ENCODE peak calls at places on chromosome 10, in five cellular contexts. One of them, this sample, is unnamed.

GRCh38 chr10:46551701-46552525 is 4.5 kb downstream of the GPRIN2 start:
- DNase-seq in heart right ventricle: peak
- DNase-seq in BE2C: peak
- DNase-seq in cardiac muscle cell: no peak
- DNase-seq in choroid plexus epithelial cell: no peak
- DNase-seq in this sample: no peak

GRCh38 chr10:63143984-63144383 is 10.9 kb downstream of the NRBF2 start:
- DNase-seq in heart right ventricle: no peak
- DNase-seq in BE2C: no peak
- DNase-seq in cardiac muscle cell: no peak
- DNase-seq in choroid plexus epithelial cell: no peak
- DNase-seq in this sample: no peak

GRCh38 chr10:131762789-131763696 is 137.8 kb upstream of the PPP2R2D start:
- DNase-seq in heart right ventricle: no peak
- DNase-seq in BE2C: no peak
- DNase-seq in cardiac muscle cell: no peak
- DNase-seq in choroid plexus epithelial cell: no peak
- DNase-seq in this sample: no peak

GRCh38 chr10:80090120-80090519 is 11.7 kb downstream of the TMEM254 start:
- DNase-seq in heart right ventricle: no peak
- DNase-seq in BE2C: no peak
- DNase-seq in cardiac muscle cell: no peak
- DNase-seq in choroid plexus epithelial cell: no peak
- DNase-seq in this sample: no peak

GRCh38 chr10:72601144-72601543 is 24.7 kb downstream of the MICU1 start:
- DNase-seq in heart right ventricle: no peak
- DNase-seq in BE2C: no peak
- DNase-seq in cardiac muscle cell: no peak
- DNase-seq in choroid plexus epithelial cell: no peak
- DNase-seq in this sample: no peak

GRCh38 chr10:56212951-56213350 is 148.1 kb downstream of the ZWINT start:
- DNase-seq in heart right ventricle: no peak
- DNase-seq in BE2C: no peak
- DNase-seq in cardiac muscle cell: no peak
- DNase-seq in choroid plexus epithelial cell: no peak
- DNase-seq in this sample: no peak

GRCh38 chr10:117090831-117091230 is 47.2 kb downstream of the VAX1 start:
- DNase-seq in heart right ventricle: no peak
- DNase-seq in BE2C: no peak
- DNase-seq in cardiac muscle cell: no peak
- DNase-seq in choroid plexus epithelial cell: no peak
- DNase-seq in this sample: no peak

GRCh38 chr10:603745-604144 is 85.7 kb downstream of the DIP2C start:
- DNase-seq in heart right ventricle: no peak
- DNase-seq in BE2C: no peak
- DNase-seq in cardiac muscle cell: no peak
- DNase-seq in choroid plexus epithelial cell: no peak
- DNase-seq in this sample: no peak

GRCh38 chr10:22504766-22505165 is 159.5 kb downstream of the SPAG6 start:
- DNase-seq in heart right ventricle: no peak
- DNase-seq in BE2C: no peak
- DNase-seq in cardiac muscle cell: no peak
- DNase-seq in choroid plexus epithelial cell: no peak
- DNase-seq in this sample: no peak

GRCh38 chr10:103736763-103737162 is 118.6 kb downstream of the SH3PXD2A start:
- DNase-seq in heart right ventricle: no peak
- DNase-seq in BE2C: peak
- DNase-seq in cardiac muscle cell: no peak
- DNase-seq in choroid plexus epithelial cell: peak
- DNase-seq in this sample: peak

GRCh38 chr10:107859065-107859464 is 694.6 kb upstream of the SORCS1 start:
- DNase-seq in heart right ventricle: no peak
- DNase-seq in BE2C: no peak
- DNase-seq in cardiac muscle cell: no peak
- DNase-seq in choroid plexus epithelial cell: no peak
- DNase-seq in this sample: no peak

GRCh38 chr10:92822060-92822634 is 26.2 kb upstream of the EXOC6 start:
- DNase-seq in heart right ventricle: no peak
- DNase-seq in BE2C: no peak
- DNase-seq in cardiac muscle cell: no peak
- DNase-seq in choroid plexus epithelial cell: peak
- DNase-seq in this sample: peak

GRCh38 chr10:22453948-22454347 is 108.7 kb downstream of the SPAG6 start:
- DNase-seq in heart right ventricle: no peak
- DNase-seq in BE2C: peak
- DNase-seq in cardiac muscle cell: no peak
- DNase-seq in choroid plexus epithelial cell: no peak
- DNase-seq in this sample: no peak

GRCh38 chr10:3616880-3617279 is 168.1 kb downstream of the KLF6 start:
- DNase-seq in heart right ventricle: no peak
- DNase-seq in BE2C: no peak
- DNase-seq in cardiac muscle cell: no peak
- DNase-seq in choroid plexus epithelial cell: no peak
- DNase-seq in this sample: no peak

GRCh38 chr10:5484205-5484604 is 15.2 kb downstream of the CALML5 start:
- DNase-seq in heart right ventricle: no peak
- DNase-seq in BE2C: no peak
- DNase-seq in cardiac muscle cell: no peak
- DNase-seq in choroid plexus epithelial cell: peak
- DNase-seq in this sample: peak

GRCh38 chr10:9709849-9710248 is 1307.8 kb upstream of the CELF2 start:
- DNase-seq in heart right ventricle: no peak
- DNase-seq in BE2C: no peak
- DNase-seq in cardiac muscle cell: no peak
- DNase-seq in choroid plexus epithelial cell: peak
- DNase-seq in this sample: peak

GRCh38 chr10:68333905-68334431 is 1.2 kb upstream of the PBLD start:
- DNase-seq in heart right ventricle: no peak
- DNase-seq in BE2C: no peak
- DNase-seq in cardiac muscle cell: no peak
- DNase-seq in choroid plexus epithelial cell: no peak
- DNase-seq in this sample: no peak

GRCh38 chr10:930415-931325 is 835 bp downstream of the LARP4B start:
- DNase-seq in heart right ventricle: no peak
- DNase-seq in BE2C: peak
- DNase-seq in cardiac muscle cell: peak
- DNase-seq in choroid plexus epithelial cell: peak
- DNase-seq in this sample: peak

GRCh38 chr10:24468281-24468751 is 255.4 kb downstream of the ARHGAP21 start:
- DNase-seq in heart right ventricle: peak
- DNase-seq in BE2C: no peak
- DNase-seq in cardiac muscle cell: no peak
- DNase-seq in choroid plexus epithelial cell: no peak
- DNase-seq in this sample: peak

GRCh38 chr10:17375936-17376584 is 78.3 kb downstream of the ST8SIA6 start:
- DNase-seq in heart right ventricle: no peak
- DNase-seq in BE2C: peak
- DNase-seq in cardiac muscle cell: peak
- DNase-seq in choroid plexus epithelial cell: peak
- DNase-seq in this sample: peak

GRCh38 chr10:132665946-132666732 is 119.8 kb downstream of the NKX6-2 start:
- DNase-seq in heart right ventricle: no peak
- DNase-seq in BE2C: no peak
- DNase-seq in cardiac muscle cell: no peak
- DNase-seq in choroid plexus epithelial cell: peak
- DNase-seq in this sample: peak

GRCh38 chr10:114829160-114829909 is 7.8 kb downstream of the FHIP2A start:
- DNase-seq in heart right ventricle: no peak
- DNase-seq in BE2C: no peak
- DNase-seq in cardiac muscle cell: no peak
- DNase-seq in choroid plexus epithelial cell: no peak
- DNase-seq in this sample: no peak

GRCh38 chr10:61900829-61901783 is at the start of gene ARID5B:
- DNase-seq in heart right ventricle: peak
- DNase-seq in BE2C: peak
- DNase-seq in cardiac muscle cell: peak
- DNase-seq in choroid plexus epithelial cell: peak
- DNase-seq in this sample: peak

GRCh38 chr10:36440539-36440938 is 684.9 kb upstream of the ANKRD30A start:
- DNase-seq in heart right ventricle: no peak
- DNase-seq in BE2C: no peak
- DNase-seq in cardiac muscle cell: no peak
- DNase-seq in choroid plexus epithelial cell: no peak
- DNase-seq in this sample: no peak

GRCh38 chr10:124588736-124589451 is 127.3 kb downstream of the LHPP start:
- DNase-seq in heart right ventricle: peak
- DNase-seq in BE2C: peak
- DNase-seq in cardiac muscle cell: peak
- DNase-seq in choroid plexus epithelial cell: peak
- DNase-seq in this sample: no peak

GRCh38 chr10:81848514-81848913 is 26.5 kb upstream of the NRG3 start:
- DNase-seq in heart right ventricle: no peak
- DNase-seq in BE2C: no peak
- DNase-seq in cardiac muscle cell: peak
- DNase-seq in choroid plexus epithelial cell: no peak
- DNase-seq in this sample: no peak

GRCh38 chr10:123135415-123136141 is at the start of gene HMX3:
- DNase-seq in heart right ventricle: no peak
- DNase-seq in BE2C: no peak
- DNase-seq in cardiac muscle cell: no peak
- DNase-seq in choroid plexus epithelial cell: no peak
- DNase-seq in this sample: no peak

GRCh38 chr10:79159141-79159619 is 90.4 kb downstream of the ZMIZ1 start:
- DNase-seq in heart right ventricle: no peak
- DNase-seq in BE2C: no peak
- DNase-seq in cardiac muscle cell: no peak
- DNase-seq in choroid plexus epithelial cell: peak
- DNase-seq in this sample: peak

GRCh38 chr10:122560279-122560804 is at the start of gene DMBT1:
- DNase-seq in heart right ventricle: no peak
- DNase-seq in BE2C: no peak
- DNase-seq in cardiac muscle cell: no peak
- DNase-seq in choroid plexus epithelial cell: no peak
- DNase-seq in this sample: peak

GRCh38 chr10:47111329-47111862 is 188.6 kb upstream of the GDF10 start:
- DNase-seq in heart right ventricle: no peak
- DNase-seq in BE2C: no peak
- DNase-seq in cardiac muscle cell: no peak
- DNase-seq in choroid plexus epithelial cell: no peak
- DNase-seq in this sample: no peak

GRCh38 chr10:87817291-87817872 is 644 bp downstream of the ATAD1 start:
- DNase-seq in heart right ventricle: no peak
- DNase-seq in BE2C: no peak
- DNase-seq in cardiac muscle cell: no peak
- DNase-seq in choroid plexus epithelial cell: peak
- DNase-seq in this sample: peak

GRCh38 chr10:87816163-87816841 is 1.7 kb downstream of the ATAD1 start:
- DNase-seq in heart right ventricle: no peak
- DNase-seq in BE2C: no peak
- DNase-seq in cardiac muscle cell: no peak
- DNase-seq in choroid plexus epithelial cell: no peak
- DNase-seq in this sample: peak

GRCh38 chr10:87818505-87819273 is 663 bp upstream of the ATAD1 start:
- DNase-seq in heart right ventricle: peak
- DNase-seq in BE2C: peak
- DNase-seq in cardiac muscle cell: peak
- DNase-seq in choroid plexus epithelial cell: peak
- DNase-seq in this sample: peak

GRCh38 chr10:87817873-87818504 is at the start of gene ATAD1:
- DNase-seq in heart right ventricle: peak
- DNase-seq in BE2C: peak
- DNase-seq in cardiac muscle cell: peak
- DNase-seq in choroid plexus epithelial cell: peak
- DNase-seq in this sample: peak

GRCh38 chr10:87816842-87817178 is 1.2 kb downstream of the ATAD1 start:
- DNase-seq in heart right ventricle: no peak
- DNase-seq in BE2C: no peak
- DNase-seq in cardiac muscle cell: no peak
- DNase-seq in choroid plexus epithelial cell: no peak
- DNase-seq in this sample: peak
- TF ChIP-seq CTCF in heart right ventricle: no peak
- TF ChIP-seq CTCF in BE2C: no peak
- TF ChIP-seq CTCF in cardiac muscle cell: no peak
- TF ChIP-seq CTCF in choroid plexus epithelial cell: no peak
- TF ChIP-seq CTCF in this sample: no peak

DNA sequence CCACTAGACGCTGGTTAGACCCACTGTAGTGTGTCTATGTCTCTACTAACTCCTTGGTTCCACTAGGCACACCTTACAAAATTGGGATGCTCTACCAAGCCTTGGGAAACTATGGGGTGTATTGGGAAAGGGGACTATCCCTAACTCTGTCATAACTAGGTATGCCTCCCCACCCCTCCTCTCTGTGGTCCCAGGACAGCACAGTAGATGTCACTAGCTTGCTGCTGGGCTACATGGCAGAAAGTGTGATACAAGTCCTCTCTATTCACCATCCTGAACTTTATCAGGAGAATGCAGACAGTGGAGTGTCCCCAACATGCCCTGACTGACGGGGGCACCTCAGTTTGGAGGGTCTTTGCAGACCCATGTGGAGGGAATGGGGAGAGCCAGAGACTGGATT is 30.3 kb upstream of the TMEM273 start:
- DNase-seq in heart right ventricle: no peak
- DNase-seq in BE2C: no peak
- DNase-seq in cardiac muscle cell: peak
- DNase-seq in choroid plexus epithelial cell: no peak
- DNase-seq in this sample: no peak
- TF ChIP-seq CTCF in heart right ventricle: peak
- TF ChIP-seq CTCF in BE2C: no peak
- TF ChIP-seq CTCF in cardiac muscle cell: no peak
- TF ChIP-seq CTCF in choroid plexus epithelial cell: no peak
- TF ChIP-seq CTCF in this sample: no peak

GRCh38 chr10:76902949-76903348 is 734.7 kb downstream of the KCNMA1 start:
- DNase-seq in heart right ventricle: peak
- DNase-seq in BE2C: peak
- DNase-seq in cardiac muscle cell: peak
- DNase-seq in choroid plexus epithelial cell: peak
- DNase-seq in this sample: peak
- TF ChIP-seq CTCF in heart right ventricle: peak
- TF ChIP-seq CTCF in BE2C: peak
- TF ChIP-seq CTCF in cardiac muscle cell: peak
- TF ChIP-seq CTCF in choroid plexus epithelial cell: peak
- TF ChIP-seq CTCF in this sample: peak

DNA sequence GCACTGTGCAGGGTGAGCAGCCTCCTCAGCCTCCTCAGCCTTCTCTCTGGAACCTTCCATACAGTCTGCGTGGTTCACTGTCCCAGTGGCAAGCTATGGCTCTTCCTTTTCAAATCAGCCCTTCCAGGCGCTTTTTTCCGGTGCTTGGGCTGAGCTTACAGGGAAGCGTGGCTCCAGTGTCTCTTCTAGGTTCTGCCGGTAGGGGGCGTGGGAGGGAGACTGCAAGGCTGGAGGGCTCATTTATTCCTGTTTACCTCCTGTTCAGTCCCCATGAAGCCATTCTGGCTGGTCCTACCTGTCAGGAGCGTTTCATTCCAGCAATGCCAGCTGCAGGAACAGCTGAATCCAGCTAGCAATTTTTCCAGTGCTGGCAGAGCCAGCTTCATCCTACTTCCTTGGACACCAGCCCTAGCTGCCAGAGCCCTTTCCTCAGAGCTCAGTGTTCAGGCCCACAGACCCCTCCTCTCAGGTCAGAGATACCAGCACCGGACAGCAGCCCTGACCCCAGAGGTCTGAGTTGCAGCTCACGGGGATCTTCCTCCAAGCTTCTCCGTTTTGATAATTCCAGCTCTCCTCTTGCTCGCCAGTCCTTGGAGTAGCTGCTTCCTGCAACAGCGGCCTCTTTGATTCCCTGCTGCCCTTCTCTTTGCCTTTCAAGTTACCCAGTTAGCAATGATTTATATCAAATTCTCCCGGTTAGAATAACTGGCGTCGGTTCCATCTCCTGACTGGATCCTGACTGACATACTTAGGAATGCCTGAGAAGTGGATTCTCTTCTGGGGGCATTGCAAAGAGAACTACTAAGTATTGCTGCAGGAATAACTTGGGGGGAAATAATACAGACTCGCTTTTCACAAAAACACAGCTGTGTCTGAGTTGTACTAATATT is 129.8 kb downstream of the FRMD4A start:
- DNase-seq in heart right ventricle: no peak
- DNase-seq in BE2C: peak
- DNase-seq in cardiac muscle cell: no peak
- DNase-seq in choroid plexus epithelial cell: no peak
- DNase-seq in this sample: peak
- TF ChIP-seq CTCF in heart right ventricle: no peak
- TF ChIP-seq CTCF in BE2C: peak
- TF ChIP-seq CTCF in cardiac muscle cell: peak
- TF ChIP-seq CTCF in choroid plexus epithelial cell: peak
- TF ChIP-seq CTCF in this sample: no peak